ENCODE peak calls at places on chromosomes 2 and 18, in five cellular contexts. O, A, I, Y and N are unnamed samples.

GRCh38 chr18:7370812-7371211 is 139.9 kb downstream of the LRRC30 start:
- DNase-seq in O (no peak), A (no peak), I (no peak), Y (no peak), N (no peak)

GRCh38 chr2:233400341-233400740 is 46.0 kb downstream of the DGKD start:
- DNase-seq in O (no peak), A (no peak), I (no peak), Y (no peak), N (no peak)

GRCh38 chr2:118197011-118197695 is 108.9 kb downstream of the INSIG2 start:
- DNase-seq in O (peak; percentile 17), A (peak; percentile 17), I (peak; percentile 24), Y (no peak), N (peak; percentile 53)

GRCh38 chr2:217941339-217941738 is 61.5 kb downstream of the TNS1 start:
- DNase-seq in O (no peak), A (no peak), I (no peak), Y (no peak), N (no peak)

GRCh38 chr2:158740591-158740990 is 54.5 kb upstream of the DAPL1 start:
- DNase-seq in O (no peak), A (no peak), I (peak; percentile 66), Y (no peak), N (peak; percentile 52)

GRCh38 chr2:158325031-158325781 is 131.3 kb downstream of the CCDC148 start:
- DNase-seq in O (no peak), A (no peak), I (peak; percentile 43), Y (no peak), N (peak; percentile 28)

GRCh38 chr2:228446732-228447131 is 265.2 kb upstream of the SPHKAP start:
- DNase-seq in O (no peak), A (no peak), I (no peak), Y (no peak), N (peak; percentile 62)

GRCh38 chr18:63974991-63975390 is 5.1 kb downstream of the SERPINB8 start:
- DNase-seq in O (no peak), A (no peak), I (peak; percentile 50), Y (peak; percentile 21), N (peak; percentile 71)

GRCh38 chr2:229586746-229587705 is 127.3 kb downstream of the DNER start:
- DNase-seq in O (peak; percentile 81), A (peak; percentile 43), I (peak; percentile 93), Y (peak; percentile 92), N (peak; percentile 88)

GRCh38 chr2:85131116-85131515 is 2.1 kb upstream of the TCF7L1 start:
- DNase-seq in O (peak; percentile 47), A (no peak), I (peak; percentile 21), Y (peak; percentile 59), N (peak; percentile 48)

GRCh38 chr2:101356486-101356885 is 30.8 kb downstream of the CREG2 start:
- DNase-seq in O (no peak), A (no peak), I (peak; percentile 82), Y (no peak), N (peak; percentile 55)

GRCh38 chr18:24795129-24795528 is 334.7 kb downstream of the HRH4 start:
- DNase-seq in O (no peak), A (no peak), I (no peak), Y (no peak), N (no peak)

GRCh38 chr2:127576433-127577207 is 41.1 kb downstream of the MYO7B start:
- DNase-seq in O (peak; percentile 82), A (no peak), I (peak; percentile 60), Y (no peak), N (peak; percentile 97)

GRCh38 chr2:127829845-127830246 is 18.9 kb upstream of the WDR33 start:
- DNase-seq in O (peak; percentile 21), A (peak; percentile 99), I (no peak), Y (no peak), N (no peak)

GRCh38 chr18:55245200-55245599 is 285.9 kb upstream of the CCDC68 start:
- DNase-seq in O (no peak), A (no peak), I (no peak), Y (no peak), N (peak; percentile 56)

GRCh38 chr2:234111523-234111922 is 61.0 kb downstream of the SPP2 start:
- DNase-seq in O (no peak), A (no peak), I (peak; percentile 96), Y (no peak), N (peak; percentile 92)

GRCh38 chr2:71716697-71717624 is 263.6 kb downstream of the DYSF start:
- DNase-seq in O (no peak), A (no peak), I (peak; percentile 93), Y (no peak), N (peak; percentile 93)
- H3K9ac ChIP-seq in O (no peak overlapping the region), A (no peak overlapping the region), I (no peak overlapping the region), Y (no peak overlapping the region), N (no peak overlapping the region)

GRCh38 chr18:52200406-52200805 is 139.6 kb upstream of the DCC start:
- DNase-seq in O (no peak), A (no peak), I (no peak), Y (no peak), N (no peak)

GRCh38 chr18:52200891-52201663 is 138.9 kb upstream of the DCC start:
- DNase-seq in O (no peak), A (no peak), I (no peak), Y (peak; percentile 17), N (no peak)
- TF ChIP-seq EZH2phosphoT487 in O (no peak), A (no peak), I (no peak), Y (no peak), N (no peak)

GRCh38 chr18:9133225-9133624 is 3.4 kb upstream of the ANKRD12 start:
- DNase-seq in O (no peak), A (no peak), I (peak; percentile 41), Y (no peak), N (no peak)
- H3K9ac ChIP-seq in O (no peak overlapping the region), A (peak overlapping the region; percentile 88), I (no peak overlapping the region), Y (no peak overlapping the region), N (no peak overlapping the region)

DNA sequence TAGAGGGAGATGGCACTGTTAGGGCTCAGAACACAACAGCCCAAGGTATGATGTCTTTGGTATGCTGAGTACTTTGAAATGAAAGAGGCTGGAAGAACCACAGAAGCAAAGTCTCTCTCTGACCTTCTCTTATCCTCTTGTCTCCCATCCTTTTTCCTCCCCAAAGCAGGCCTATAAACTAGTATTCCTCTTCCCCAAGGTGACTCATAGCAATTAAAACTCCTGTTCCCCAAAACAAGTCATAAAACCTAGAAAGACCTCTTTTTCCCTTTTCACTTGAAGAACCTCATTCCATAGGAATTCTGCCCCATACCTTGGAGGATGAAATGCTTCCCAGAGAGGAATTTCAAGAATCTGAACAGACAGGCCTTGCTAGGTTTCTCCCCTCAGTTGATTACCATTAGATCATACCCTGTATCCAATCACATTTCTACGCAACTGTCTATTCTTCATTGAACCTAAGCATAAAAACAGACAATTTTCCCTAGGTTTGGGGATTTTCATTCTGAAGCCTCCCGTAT is 25.7 kb downstream of the MDH1 start:
- DNase-seq in O (no peak), A (no peak), I (peak; percentile 96), Y (peak; percentile 52), N (peak; percentile 56)
- TF ChIP-seq EZH2phosphoT487 in O (no peak), A (no peak), I (no peak), Y (no peak), N (no peak)

DNA sequence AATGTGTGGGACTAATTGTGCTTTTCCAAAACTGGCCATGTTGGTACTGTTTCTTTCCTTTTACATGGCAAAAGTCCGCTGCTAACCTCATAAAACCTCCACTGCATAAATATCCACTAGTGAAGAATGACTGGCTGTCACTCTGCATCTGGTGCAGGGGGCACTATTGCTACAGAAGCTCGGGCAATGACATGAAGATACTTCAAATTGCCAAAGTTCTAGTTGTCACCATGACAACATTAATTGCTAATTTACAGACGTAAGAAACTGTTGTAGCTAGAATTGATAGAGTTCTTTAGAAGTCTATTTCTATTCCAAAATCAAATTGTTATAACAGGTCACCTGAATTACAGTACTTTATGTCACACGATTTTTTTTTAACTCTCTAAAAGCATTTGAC is 861 bp downstream of the CFAP210 start:
- DNase-seq in O (peak; percentile 64), A (no peak), I (peak; percentile 19), Y (no peak), N (peak; percentile 32)
- H3K9ac ChIP-seq in O (peak overlapping the region; percentile 90), A (peak overlapping the region; percentile 88), I (no peak overlapping the region), Y (no peak overlapping the region), N (peak overlapping the region; percentile 98)

GRCh38 chr2:37389395-37389794 is 45.0 kb downstream of the QPCT start:
- DNase-seq in O (no peak), A (peak; percentile 60), I (no peak), Y (no peak), N (no peak)

GRCh38 chr2:37388074-37388473 is 43.6 kb downstream of the QPCT start:
- DNase-seq in O (no peak), A (no peak), I (peak; percentile 76), Y (no peak), N (peak; percentile 95)

GRCh38 chr2:37390777-37391176 is 46.3 kb downstream of the QPCT start:
- DNase-seq in O (no peak), A (no peak), I (no peak), Y (no peak), N (no peak)

GRCh38 chr2:37392428-37392827 is 48.0 kb downstream of the QPCT start:
- DNase-seq in O (no peak), A (no peak), I (no peak), Y (no peak), N (no peak)

DNA sequence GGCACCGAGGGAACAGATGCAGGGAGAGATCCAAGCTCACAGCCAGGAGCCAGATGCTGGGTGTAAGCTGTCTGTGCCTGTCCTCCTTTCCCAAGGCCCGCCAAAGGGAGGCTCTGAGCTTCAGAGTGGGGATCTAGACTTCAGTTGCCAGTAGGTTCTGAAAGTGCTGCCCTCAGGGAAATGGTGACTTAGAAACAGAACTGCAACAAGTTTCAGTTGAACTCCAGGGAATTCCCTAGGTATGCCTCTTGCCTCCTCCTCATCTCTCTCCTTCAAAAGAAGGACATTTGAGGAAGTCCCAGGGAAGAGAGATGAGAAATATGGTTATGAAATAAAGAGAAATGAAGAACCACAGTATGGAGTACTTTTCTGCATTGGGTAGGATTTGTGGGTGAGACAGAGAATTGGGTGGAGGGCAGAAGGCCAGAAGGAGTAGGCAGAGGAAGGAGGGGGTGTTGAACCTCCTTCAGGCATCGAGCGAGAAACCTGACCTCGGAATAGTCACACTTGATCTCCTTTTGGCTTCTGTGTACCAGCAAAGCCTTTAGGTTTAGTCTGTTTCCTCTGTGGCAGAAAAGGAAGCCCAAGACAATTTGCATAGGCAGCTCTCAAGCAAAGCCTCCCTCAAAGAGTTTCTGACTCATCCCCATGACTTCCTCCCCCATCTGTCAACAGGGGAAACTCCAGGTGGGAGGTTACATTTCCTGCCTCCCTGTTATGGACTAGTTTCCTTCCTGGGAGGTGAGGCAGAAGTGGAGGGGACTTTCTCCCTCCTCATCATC is 45.7 kb downstream of the QPCT start:
- DNase-seq in O (no peak), A (peak; percentile 94), I (peak; percentile 95), Y (no peak), N (peak; percentile 87)
- TF ChIP-seq EZH2phosphoT487 in O (no peak), A (no peak), I (no peak), Y (no peak), N (no peak)

DNA sequence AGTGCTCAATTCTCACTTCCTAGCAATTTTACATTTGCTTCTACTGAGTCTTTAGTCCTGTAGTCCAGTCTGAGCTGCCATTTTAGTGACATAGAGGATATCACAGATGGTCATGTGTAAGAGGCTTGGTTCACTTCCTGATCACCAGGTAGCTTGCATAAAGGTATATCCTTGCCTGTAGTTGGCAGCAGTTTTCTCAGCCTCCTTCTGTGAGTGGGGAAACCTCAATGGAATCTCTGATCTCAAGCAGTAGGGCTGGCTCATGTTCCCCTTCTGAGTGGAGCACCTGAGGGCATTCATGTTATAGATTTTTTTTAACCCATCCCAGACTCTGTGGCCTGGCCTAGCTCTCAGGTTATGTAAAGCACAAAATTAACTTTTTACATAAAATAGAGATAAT is 278.4 kb downstream of the RDH14 start:
- DNase-seq in O (no peak), A (no peak), I (peak; percentile 10), Y (no peak), N (no peak)
- H3K9ac ChIP-seq in O (no peak overlapping the region), A (no peak overlapping the region), I (no peak overlapping the region), Y (no peak overlapping the region), N (no peak overlapping the region)